ENCODE peak calls at places on chromosomes 12 and 14, in six cellular contexts. Q, J, X, L, A and M are unnamed samples.

GRCh38 chr12:98354520-98354919 is 160.9 kb upstream of the TMPO start:
- DNase-seq in X (no peak), J (no peak), Q (no peak), A (no peak), L (no peak), M (no peak)

GRCh38 chr12:99977550-99977949 is 7.2 kb downstream of the ANKS1B start:
- DNase-seq in Q (no peak), X (no peak), J (no peak), L (no peak), A (no peak), M (no peak)

GRCh38 chr12:71183018-71183417 is 25.2 kb upstream of the TSPAN8 start:
- DNase-seq in J (no peak), A (no peak), L (no peak), Q (no peak), X (no peak), M (no peak)

GRCh38 chr14:69052181-69052601 is 73.1 kb upstream of the ACTN1 start:
- DNase-seq in Q (no peak), X (no peak), A (no peak), L (no peak), J (no peak), M (no peak)

GRCh38 chr12:52442600-52443061 is 8.5 kb upstream of the KRT75 start:
- DNase-seq in L (no peak), A (no peak), J (no peak), Q (no peak), X (no peak), M (peak)

GRCh38 chr14:89217876-89218275 is 199.2 kb downstream of the FOXN3 start:
- DNase-seq in J (no peak), A (no peak), X (no peak), L (no peak), Q (no peak), M (no peak)

GRCh38 chr14:92223027-92223426 is 99.9 kb upstream of the SLC24A4 start:
- DNase-seq in X (no peak), J (no peak), L (no peak), Q (no peak), A (no peak), M (no peak)

GRCh38 chr14:24196071-24197061 is 1.1 kb upstream of the TM9SF1 start:
- DNase-seq in Q (peak), A (no peak), J (no peak), L (no peak), X (no peak), M (no peak)

GRCh38 chr12:113271853-113272561 is 50.7 kb downstream of the TPCN1 start:
- DNase-seq in L (no peak), X (no peak), A (no peak), Q (no peak), J (no peak), M (no peak)

GRCh38 chr12:76259660-76260389 is 88.4 kb downstream of the BBS10 start:
- DNase-seq in X (no peak), Q (no peak), J (no peak), L (no peak), A (no peak), M (no peak)